ENCODE peak calls at places on chromosomes 4 and X, in ten cellular contexts. One of them, this sample, is unnamed.

GRCh38 chr4:8703857-8704495 is 111.4 kb downstream of the CPZ start:
- DNase-seq in fibroblast of lung: no peak
- DNase-seq in astrocyte of the cerebellum: no peak
- DNase-seq in A549: no peak
- DNase-seq in OCI-LY7: no peak
- DNase-seq in endothelial cell: no peak
- DNase-seq in IMR-90: no peak
- DNase-seq in WTC11: peak
- DNase-seq in neural progenitor cell: no peak
- DNase-seq in stomach: peak
- DNase-seq in this sample: no peak

GRCh38 chr4:110619401-110620247 is 3.3 kb downstream of the PITX2 start:
- DNase-seq in A549: no peak
- DNase-seq in astrocyte of the cerebellum: no peak
- DNase-seq in neural progenitor cell: peak
- DNase-seq in fibroblast of lung: no peak
- DNase-seq in IMR-90: no peak
- DNase-seq in WTC11: peak
- DNase-seq in OCI-LY7: no peak
- DNase-seq in stomach: no peak
- DNase-seq in endothelial cell: peak
- DNase-seq in this sample: no peak

GRCh38 chr4:41600243-41600642 is 62.3 kb downstream of the LIMCH1 start:
- DNase-seq in WTC11: no peak
- DNase-seq in endothelial cell: no peak
- DNase-seq in astrocyte of the cerebellum: peak
- DNase-seq in A549: no peak
- DNase-seq in IMR-90: no peak
- DNase-seq in stomach: no peak
- DNase-seq in OCI-LY7: no peak
- DNase-seq in fibroblast of lung: no peak
- DNase-seq in neural progenitor cell: no peak
- DNase-seq in this sample: no peak

GRCh38 chr4:185134176-185134869 is 8.7 kb upstream of the SLC25A4 start:
- DNase-seq in A549: peak
- DNase-seq in OCI-LY7: peak
- DNase-seq in endothelial cell: no peak
- DNase-seq in IMR-90: peak
- DNase-seq in neural progenitor cell: peak
- DNase-seq in WTC11: no peak
- DNase-seq in fibroblast of lung: peak
- DNase-seq in stomach: no peak
- DNase-seq in astrocyte of the cerebellum: peak
- DNase-seq in this sample: peak

GRCh38 chr4:31088600-31089230 is 368.5 kb downstream of the PCDH7 start:
- DNase-seq in neural progenitor cell: no peak
- DNase-seq in IMR-90: peak
- DNase-seq in OCI-LY7: no peak
- DNase-seq in A549: no peak
- DNase-seq in endothelial cell: no peak
- DNase-seq in WTC11: no peak
- DNase-seq in astrocyte of the cerebellum: peak
- DNase-seq in fibroblast of lung: peak
- DNase-seq in stomach: no peak
- DNase-seq in this sample: no peak

GRCh38 chr4:74682567-74683359 is 111.6 kb downstream of the BTC start:
- DNase-seq in A549: peak
- DNase-seq in fibroblast of lung: peak
- DNase-seq in endothelial cell: no peak
- DNase-seq in neural progenitor cell: no peak
- DNase-seq in WTC11: peak
- DNase-seq in stomach: peak
- DNase-seq in IMR-90: peak
- DNase-seq in OCI-LY7: no peak
- DNase-seq in astrocyte of the cerebellum: peak
- DNase-seq in this sample: no peak

GRCh38 chr4:40193578-40193977 is 3.3 kb upstream of the RHOH start:
- DNase-seq in stomach: no peak
- DNase-seq in IMR-90: no peak
- DNase-seq in astrocyte of the cerebellum: no peak
- DNase-seq in A549: no peak
- DNase-seq in fibroblast of lung: no peak
- DNase-seq in OCI-LY7: no peak
- DNase-seq in endothelial cell: no peak
- DNase-seq in WTC11: no peak
- DNase-seq in neural progenitor cell: no peak
- DNase-seq in this sample: no peak

GRCh38 chr4:107314156-107314555 is 278.0 kb upstream of the DKK2 start:
- DNase-seq in A549: no peak
- DNase-seq in fibroblast of lung: no peak
- DNase-seq in astrocyte of the cerebellum: no peak
- DNase-seq in OCI-LY7: no peak
- DNase-seq in endothelial cell: no peak
- DNase-seq in IMR-90: no peak
- DNase-seq in stomach: no peak
- DNase-seq in WTC11: no peak
- DNase-seq in neural progenitor cell: no peak
- DNase-seq in this sample: no peak

GRCh38 chrX:22577181-22577580 is 304.5 kb downstream of the CBLL2 start:
- DNase-seq in stomach: no peak
- DNase-seq in endothelial cell: no peak
- DNase-seq in fibroblast of lung: peak
- DNase-seq in WTC11: no peak
- DNase-seq in astrocyte of the cerebellum: peak
- DNase-seq in IMR-90: peak
- DNase-seq in A549: no peak
- DNase-seq in OCI-LY7: no peak
- DNase-seq in neural progenitor cell: no peak
- DNase-seq in this sample: no peak

GRCh38 chrX:153981771-153982533 is 9.4 kb downstream of the TMEM187 start:
- DNase-seq in WTC11: no peak
- DNase-seq in endothelial cell: no peak
- DNase-seq in A549: no peak
- DNase-seq in IMR-90: no peak
- DNase-seq in neural progenitor cell: no peak
- DNase-seq in astrocyte of the cerebellum: no peak
- DNase-seq in OCI-LY7: no peak
- DNase-seq in fibroblast of lung: no peak
- DNase-seq in stomach: no peak
- DNase-seq in this sample: no peak

GRCh38 chr4:6277139-6277802 is 7.6 kb downstream of the WFS1 start:
- DNase-seq in A549: no peak
- DNase-seq in neural progenitor cell: no peak
- DNase-seq in OCI-LY7: no peak
- DNase-seq in stomach: no peak
- DNase-seq in astrocyte of the cerebellum: no peak
- DNase-seq in fibroblast of lung: no peak
- DNase-seq in IMR-90: no peak
- DNase-seq in WTC11: no peak
- DNase-seq in endothelial cell: no peak
- DNase-seq in this sample: no peak

GRCh38 chr4:183747931-183748664 is 89.0 kb downstream of the TRAPPC11 start:
- DNase-seq in A549: no peak
- DNase-seq in fibroblast of lung: no peak
- DNase-seq in OCI-LY7: no peak
- DNase-seq in endothelial cell: no peak
- DNase-seq in neural progenitor cell: no peak
- DNase-seq in WTC11: no peak
- DNase-seq in IMR-90: peak
- DNase-seq in astrocyte of the cerebellum: no peak
- DNase-seq in stomach: no peak
- DNase-seq in this sample: no peak

GRCh38 chr4:120071192-120071795 is 4.6 kb upstream of the MAD2L1 start:
- DNase-seq in stomach: no peak
- DNase-seq in neural progenitor cell: peak
- DNase-seq in WTC11: no peak
- DNase-seq in endothelial cell: no peak
- DNase-seq in OCI-LY7: peak
- DNase-seq in A549: peak
- DNase-seq in astrocyte of the cerebellum: peak
- DNase-seq in fibroblast of lung: peak
- DNase-seq in IMR-90: peak
- DNase-seq in this sample: peak

DNA sequence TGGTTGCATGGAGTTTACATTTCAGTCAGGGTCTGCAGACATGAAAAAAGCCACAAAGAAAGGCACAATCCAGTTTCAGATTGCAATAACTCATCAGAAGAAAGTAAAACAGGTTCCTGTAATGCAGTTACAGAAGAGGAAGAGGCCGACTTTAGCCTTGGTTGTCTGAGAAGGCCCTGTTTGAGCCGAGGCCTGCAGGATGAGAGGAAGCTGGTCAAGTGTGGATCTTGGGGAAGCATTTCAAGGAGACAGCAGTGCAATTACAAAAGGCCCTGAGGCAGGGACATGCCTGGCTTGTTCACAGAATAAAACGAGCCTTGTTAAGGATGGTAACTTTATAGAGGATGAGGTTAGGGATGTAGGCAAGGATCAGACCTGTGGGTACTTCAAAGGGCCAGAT is 62.4 kb downstream of the AFF2 start:
- DNase-seq in IMR-90: no peak
- DNase-seq in A549: no peak
- DNase-seq in astrocyte of the cerebellum: no peak
- DNase-seq in endothelial cell: no peak
- DNase-seq in stomach: no peak
- DNase-seq in WTC11: no peak
- DNase-seq in OCI-LY7: peak
- DNase-seq in neural progenitor cell: no peak
- DNase-seq in fibroblast of lung: no peak
- DNase-seq in this sample: no peak
- TF ChIP-seq CTCF in IMR-90: no peak
- TF ChIP-seq CTCF in A549: no peak
- TF ChIP-seq CTCF in astrocyte of the cerebellum: no peak
- TF ChIP-seq CTCF in endothelial cell: no peak
- TF ChIP-seq CTCF in stomach: no peak
- TF ChIP-seq CTCF in WTC11: no peak
- TF ChIP-seq CTCF in OCI-LY7: no peak
- TF ChIP-seq CTCF in neural progenitor cell: no peak
- TF ChIP-seq CTCF in fibroblast of lung: no peak
- TF ChIP-seq CTCF in this sample: no peak

DNA sequence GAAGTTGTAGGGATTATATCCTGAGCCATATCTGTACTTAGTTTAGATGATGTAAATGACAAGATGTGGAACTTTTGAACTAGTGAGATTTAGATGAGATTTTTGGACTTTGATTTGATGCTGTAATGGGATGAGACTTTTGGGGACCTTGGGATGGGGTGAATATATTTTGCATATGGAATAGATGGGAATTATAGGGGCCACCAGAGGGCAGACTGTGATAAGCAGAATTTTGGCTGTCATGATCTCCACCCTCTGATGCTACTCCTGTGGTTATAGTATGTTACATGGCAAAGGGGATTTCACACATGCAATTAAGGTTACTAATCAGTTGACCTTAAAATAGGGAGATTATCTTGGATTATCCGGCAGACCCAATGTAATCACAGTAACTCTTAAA is 214.0 kb upstream of the NHS start:
- DNase-seq in astrocyte of the cerebellum: no peak
- DNase-seq in IMR-90: no peak
- DNase-seq in fibroblast of lung: no peak
- DNase-seq in A549: peak
- DNase-seq in OCI-LY7: no peak
- DNase-seq in WTC11: no peak
- DNase-seq in endothelial cell: no peak
- DNase-seq in neural progenitor cell: no peak
- DNase-seq in stomach: no peak
- DNase-seq in this sample: no peak
- TF ChIP-seq CTCF in astrocyte of the cerebellum: no peak
- TF ChIP-seq CTCF in IMR-90: no peak
- TF ChIP-seq CTCF in fibroblast of lung: no peak
- TF ChIP-seq CTCF in A549: peak
- TF ChIP-seq CTCF in OCI-LY7: peak
- TF ChIP-seq CTCF in WTC11: no peak
- TF ChIP-seq CTCF in endothelial cell: no peak
- TF ChIP-seq CTCF in neural progenitor cell: peak
- TF ChIP-seq CTCF in stomach: no peak
- TF ChIP-seq CTCF in this sample: no peak

DNA sequence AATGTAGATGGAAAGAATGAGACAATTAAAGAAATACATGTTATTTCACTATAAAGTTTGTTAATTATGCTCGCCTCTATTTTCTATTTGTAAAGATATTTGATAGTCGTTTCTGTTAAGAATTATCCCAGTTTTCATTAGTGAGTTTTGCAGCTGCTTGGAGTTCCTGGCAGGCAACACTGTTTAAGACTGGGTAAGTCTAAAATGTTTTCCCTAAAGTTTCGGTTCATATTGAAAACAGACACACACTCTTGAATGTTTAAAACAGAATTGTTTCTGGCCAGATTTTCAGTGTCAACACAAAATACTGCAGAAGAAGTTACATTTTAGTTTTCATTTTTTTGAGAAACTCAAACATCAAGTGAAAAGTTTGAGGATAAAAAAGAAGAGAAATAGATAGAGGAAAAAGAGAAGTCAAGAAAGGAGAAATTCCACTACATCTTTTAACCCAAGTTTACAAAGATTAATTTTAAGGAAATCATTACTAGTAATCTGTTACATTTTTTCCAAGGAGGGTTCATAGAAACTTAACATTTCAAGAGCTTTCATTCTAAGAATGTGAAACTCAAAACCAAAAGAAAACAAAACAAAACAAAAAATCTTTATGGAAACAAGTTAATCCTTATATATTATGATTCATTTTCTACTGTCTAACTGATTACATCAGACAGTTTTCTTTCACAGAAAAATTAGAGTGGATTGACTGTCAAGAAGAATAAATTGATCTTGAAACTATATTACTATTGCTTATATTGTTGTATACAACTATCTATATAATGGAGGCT is 305.5 kb downstream of the FAT4 start:
- DNase-seq in astrocyte of the cerebellum: no peak
- DNase-seq in endothelial cell: no peak
- DNase-seq in stomach: no peak
- DNase-seq in fibroblast of lung: peak
- DNase-seq in A549: no peak
- DNase-seq in IMR-90: peak
- DNase-seq in OCI-LY7: no peak
- DNase-seq in WTC11: no peak
- DNase-seq in neural progenitor cell: no peak
- DNase-seq in this sample: no peak
- TF ChIP-seq CTCF in astrocyte of the cerebellum: no peak
- TF ChIP-seq CTCF in endothelial cell: no peak
- TF ChIP-seq CTCF in stomach: no peak
- TF ChIP-seq CTCF in fibroblast of lung: no peak
- TF ChIP-seq CTCF in A549: no peak
- TF ChIP-seq CTCF in IMR-90: no peak
- TF ChIP-seq CTCF in OCI-LY7: no peak
- TF ChIP-seq CTCF in WTC11: no peak
- TF ChIP-seq CTCF in neural progenitor cell: no peak
- TF ChIP-seq CTCF in this sample: no peak

DNA sequence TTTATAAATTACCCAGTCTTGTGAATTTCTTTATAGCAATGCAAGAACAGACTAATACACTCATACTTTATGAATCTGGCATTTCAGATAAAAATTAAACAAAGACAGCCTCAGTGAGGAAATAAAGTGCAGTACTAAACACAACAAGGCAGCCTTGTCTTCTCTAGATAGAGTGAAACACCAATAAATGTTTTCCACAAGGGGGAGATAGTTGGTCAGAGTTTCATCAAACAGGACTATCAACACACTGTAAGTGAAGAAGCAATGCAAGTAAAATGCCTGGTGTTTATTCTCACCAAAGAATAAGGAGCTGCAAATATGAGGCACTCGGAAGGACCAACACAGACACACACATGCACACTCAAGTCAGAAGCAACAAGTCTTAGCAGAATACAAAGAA is 62.8 kb downstream of the FAM9B start:
- DNase-seq in endothelial cell: no peak
- DNase-seq in IMR-90: peak
- DNase-seq in A549: peak
- DNase-seq in OCI-LY7: peak
- DNase-seq in stomach: no peak
- DNase-seq in fibroblast of lung: peak
- DNase-seq in neural progenitor cell: peak
- DNase-seq in astrocyte of the cerebellum: peak
- DNase-seq in WTC11: no peak
- DNase-seq in this sample: no peak
- TF ChIP-seq CTCF in endothelial cell: no peak
- TF ChIP-seq CTCF in IMR-90: peak
- TF ChIP-seq CTCF in A549: peak
- TF ChIP-seq CTCF in OCI-LY7: peak
- TF ChIP-seq CTCF in stomach: peak
- TF ChIP-seq CTCF in fibroblast of lung: no peak
- TF ChIP-seq CTCF in neural progenitor cell: peak
- TF ChIP-seq CTCF in astrocyte of the cerebellum: peak
- TF ChIP-seq CTCF in WTC11: no peak
- TF ChIP-seq CTCF in this sample: no peak

This sample was measured in GM20000.